ENCODE peak calls at places on chromosome 7, in ten cellular contexts. G is tibial nerve, X is HCT116, Z is suprapubic skin, O is stomach, N is uterus, H is ovary, D is sigmoid colon, W is esophagus squamous epithelium, J is H1. M is an unnamed sample. For H3K4me1, the result is how much of the 10 kb centered on the place peaks cover.

GRCh38 chr7:116364469-116364868 is 135.1 kb upstream of the CAV2 start:
- DNase-seq in G (no peak), X (no peak), Z (no peak), O (no peak), N (no peak), H (no peak), D (no peak), W (no peak), J (no peak), M (no peak)

GRCh38 chr7:98213874-98214810 is 2.9 kb downstream of the BHLHA15 start:
- DNase-seq in G (no peak), X (no peak), Z (peak), O (peak), N (peak), H (no peak), D (peak), W (no peak), J (no peak), M (no peak)

GRCh38 chr7:18866359-18867036 is 250.9 kb downstream of the TWIST1 start:
- DNase-seq in G (peak), X (peak), Z (peak), O (no peak), N (peak), H (peak), D (peak), W (no peak), J (no peak), M (peak)

GRCh38 chr7:82672078-82672477 is 228.5 kb upstream of the CACNA2D1 start:
- DNase-seq in G (no peak), X (no peak), Z (no peak), O (no peak), N (no peak), H (no peak), D (no peak), W (no peak), J (no peak), M (no peak)

GRCh38 chr7:20828947-20829346 is 42.3 kb upstream of the SP8 start:
- DNase-seq in G (no peak), X (no peak), Z (no peak), O (no peak), N (no peak), H (no peak), D (no peak), W (no peak), J (no peak), M (no peak)

GRCh38 chr7:81937091-81937490 is 167.2 kb upstream of the HGF start:
- DNase-seq in G (no peak), X (no peak), Z (no peak), O (no peak), N (no peak), H (no peak), D (no peak), W (no peak), J (no peak), M (no peak)

GRCh38 chr7:5143106-5143505 is 46.9 kb upstream of the WIPI2 start:
- DNase-seq in G (no peak), X (no peak), Z (no peak), O (no peak), N (no peak), H (no peak), D (no peak), W (no peak), J (no peak), M (no peak)

GRCh38 chr7:144629011-144629410 is 206.8 kb downstream of the TPK1 start:
- DNase-seq in G (no peak), X (no peak), Z (no peak), O (no peak), N (no peak), H (no peak), D (no peak), W (no peak), J (no peak), M (no peak)

GRCh38 chr7:45890902-45891461 is 2.7 kb downstream of the IGFBP1 start:
- DNase-seq in G (peak), X (peak), Z (no peak), O (no peak), N (no peak), H (no peak), D (no peak), W (no peak), J (no peak), M (no peak)

GRCh38 chr7:3064077-3064476 is 20.4 kb upstream of the CARD11 start:
- DNase-seq in G (no peak), X (no peak), Z (no peak), O (no peak), N (no peak), H (no peak), D (no peak), W (no peak), J (no peak), M (no peak)
- H3K4me1 ChIP-seq in G (under half), X (under half), Z (under half), O (under half), N (under half), H (under half), D (under half), W (under half), J (under half), M (under half)

GRCh38 chr7:148434887-148435286 is 155.7 kb upstream of the C7orf33 start:
- DNase-seq in G (no peak), X (no peak), Z (no peak), O (no peak), N (no peak), H (no peak), D (no peak), W (no peak), J (no peak), M (no peak)

GRCh38 chr7:148436135-148436534 is 154.4 kb upstream of the C7orf33 start:
- DNase-seq in G (no peak), X (no peak), Z (no peak), O (no peak), N (no peak), H (no peak), D (no peak), W (no peak), J (no peak), M (no peak)

GRCh38 chr7:148435715-148436114 is 154.9 kb upstream of the C7orf33 start:
- DNase-seq in G (no peak), X (no peak), Z (no peak), O (no peak), N (no peak), H (no peak), D (no peak), W (no peak), J (no peak), M (no peak)

GRCh38 chr7:148437043-148437442 is 153.5 kb upstream of the C7orf33 start:
- DNase-seq in G (no peak), X (no peak), Z (no peak), O (no peak), N (no peak), H (no peak), D (no peak), W (no peak), J (no peak), M (no peak)

GRCh38 chr7:148436571-148436970 is 154.0 kb upstream of the C7orf33 start:
- DNase-seq in G (no peak), X (no peak), Z (no peak), O (no peak), N (no peak), H (no peak), D (no peak), W (no peak), J (no peak), M (no peak)
- TF ChIP-seq POLR2A in G (no peak), X (no peak), Z (no peak), O (no peak), N (no peak), H (no peak), D (no peak), W (no peak), J (no peak), M (no peak)

DNA sequence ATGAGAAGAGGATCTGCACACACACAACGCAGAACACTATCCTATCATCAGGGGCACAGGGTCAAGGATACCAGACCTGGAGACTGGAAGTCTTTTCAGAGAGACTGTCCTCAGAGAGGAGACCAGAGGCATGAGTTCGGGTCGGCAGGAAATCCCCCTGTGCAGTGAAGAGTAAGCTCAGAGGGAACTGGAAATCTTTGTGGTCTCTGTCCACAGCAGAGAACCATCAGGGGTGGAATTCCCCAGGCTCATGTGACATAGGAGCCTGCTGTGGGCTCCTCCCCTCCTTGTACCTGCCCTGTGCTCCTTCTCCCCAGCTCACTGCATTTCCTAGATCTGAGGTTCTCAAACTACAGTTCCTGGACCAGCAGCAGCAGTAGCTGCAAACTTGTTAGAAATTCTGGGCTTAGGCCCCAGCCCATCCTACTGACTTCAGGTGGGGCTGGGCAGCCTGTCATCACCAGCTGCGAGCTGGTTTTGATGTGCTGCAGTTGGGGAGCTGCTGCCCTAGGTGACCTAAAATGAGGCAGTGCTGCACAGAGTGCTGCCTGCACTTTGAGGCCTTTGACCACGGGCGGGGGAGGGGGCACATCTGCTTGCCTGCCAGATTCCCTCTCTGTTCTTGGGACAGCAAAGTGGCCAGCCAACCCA is 2.4 kb downstream of the ZMIZ2 start:
- DNase-seq in G (no peak), X (no peak), Z (no peak), O (no peak), N (no peak), H (no peak), D (no peak), W (no peak), J (no peak), M (no peak)
- H3K4me1 ChIP-seq in G (under half), X (under half), Z (under half), O (half or more), N (under half), H (under half), D (under half), W (under half), J (under half), M (half or more)

GRCh38 chr7:47452295-47452694 is 129.6 kb downstream of the TNS3 start:
- DNase-seq in G (no peak), X (no peak), Z (no peak), O (no peak), N (no peak), H (no peak), D (no peak), W (no peak), J (no peak), M (no peak)

GRCh38 chr7:47454066-47454950 is 127.6 kb downstream of the TNS3 start:
- DNase-seq in G (no peak), X (no peak), Z (no peak), O (no peak), N (no peak), H (no peak), D (no peak), W (no peak), J (no peak), M (no peak)

GRCh38 chr7:47451851-47452205 is 130.1 kb downstream of the TNS3 start:
- DNase-seq in G (no peak), X (no peak), Z (no peak), O (no peak), N (no peak), H (no peak), D (no peak), W (no peak), J (no peak), M (no peak)

GRCh38 chr7:47452715-47453092 is 129.2 kb downstream of the TNS3 start:
- DNase-seq in G (no peak), X (no peak), Z (no peak), O (no peak), N (no peak), H (no peak), D (no peak), W (no peak), J (no peak), M (no peak)

GRCh38 chr7:47453093-47454056 is 128.5 kb downstream of the TNS3 start:
- DNase-seq in G (peak), X (no peak), Z (no peak), O (peak), N (peak), H (peak), D (peak), W (no peak), J (no peak), M (no peak)
- TF ChIP-seq POLR2A in G (no peak), X (no peak), Z (no peak), O (no peak), N (no peak), H (no peak), D (no peak), W (no peak), J (no peak), M (no peak)

GRCh38 chr7:2405201-2405600 is 1.8 kb downstream of the CHST12 start:
- DNase-seq in G (no peak), X (no peak), Z (no peak), O (no peak), N (no peak), H (no peak), D (no peak), W (no peak), J (no peak), M (no peak)

GRCh38 chr7:2405601-2406345 is 2.4 kb downstream of the CHST12 start:
- DNase-seq in G (no peak), X (no peak), Z (no peak), O (no peak), N (no peak), H (no peak), D (no peak), W (no peak), J (no peak), M (no peak)

GRCh38 chr7:2403718-2404648 is 572 bp downstream of the CHST12 start:
- DNase-seq in G (no peak), X (no peak), Z (no peak), O (peak), N (no peak), H (peak), D (peak), W (no peak), J (no peak), M (no peak)

GRCh38 chr7:2403014-2403717 is at the start of gene CHST12:
- DNase-seq in G (peak), X (peak), Z (peak), O (peak), N (peak), H (peak), D (peak), W (peak), J (peak), M (peak)

DNA sequence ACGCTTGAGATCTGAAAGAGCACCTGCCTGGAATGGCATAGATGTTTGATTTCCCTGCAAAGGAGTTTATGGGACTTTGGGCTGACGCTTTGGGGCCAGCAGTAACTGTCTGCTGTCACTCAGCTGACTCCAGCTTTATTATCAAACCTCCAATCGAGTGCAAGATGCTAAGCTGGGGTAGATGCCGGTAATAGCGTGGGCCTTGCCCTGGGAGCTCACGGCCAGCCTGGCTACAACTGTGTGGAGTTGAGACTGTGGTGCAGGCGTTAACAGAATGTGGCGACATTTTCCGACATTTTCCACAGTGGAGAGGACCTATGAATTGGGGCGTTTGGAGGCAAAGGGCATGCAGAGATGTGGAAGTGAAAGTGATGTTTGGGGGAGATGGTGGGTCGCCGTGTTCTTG is 1.3 kb downstream of the CHST12 start:
- DNase-seq in G (no peak), X (no peak), Z (no peak), O (no peak), N (no peak), H (no peak), D (no peak), W (no peak), J (no peak), M (no peak)
- H3K4me1 ChIP-seq in G (under half), X (under half), Z (half or more), O (half or more), N (under half), H (under half), D (under half), W (under half), J (under half), M (half or more)

GRCh38 chr7:36390199-36391090 is 783 bp downstream of the ANLN start:
- DNase-seq in G (no peak), X (peak), Z (no peak), O (peak), N (peak), H (peak), D (peak), W (peak), J (peak), M (no peak)

GRCh38 chr7:36387437-36388345 is 2.0 kb upstream of the ANLN start:
- DNase-seq in G (no peak), X (peak), Z (no peak), O (no peak), N (no peak), H (no peak), D (no peak), W (no peak), J (no peak), M (no peak)

GRCh38 chr7:36391436-36392198 is 2.0 kb downstream of the ANLN start:
- DNase-seq in G (no peak), X (no peak), Z (no peak), O (no peak), N (no peak), H (no peak), D (no peak), W (no peak), J (no peak), M (no peak)

GRCh38 chr7:36388423-36388822 is 1.2 kb upstream of the ANLN start:
- DNase-seq in G (no peak), X (no peak), Z (no peak), O (no peak), N (no peak), H (no peak), D (no peak), W (no peak), J (no peak), M (no peak)

DNA sequence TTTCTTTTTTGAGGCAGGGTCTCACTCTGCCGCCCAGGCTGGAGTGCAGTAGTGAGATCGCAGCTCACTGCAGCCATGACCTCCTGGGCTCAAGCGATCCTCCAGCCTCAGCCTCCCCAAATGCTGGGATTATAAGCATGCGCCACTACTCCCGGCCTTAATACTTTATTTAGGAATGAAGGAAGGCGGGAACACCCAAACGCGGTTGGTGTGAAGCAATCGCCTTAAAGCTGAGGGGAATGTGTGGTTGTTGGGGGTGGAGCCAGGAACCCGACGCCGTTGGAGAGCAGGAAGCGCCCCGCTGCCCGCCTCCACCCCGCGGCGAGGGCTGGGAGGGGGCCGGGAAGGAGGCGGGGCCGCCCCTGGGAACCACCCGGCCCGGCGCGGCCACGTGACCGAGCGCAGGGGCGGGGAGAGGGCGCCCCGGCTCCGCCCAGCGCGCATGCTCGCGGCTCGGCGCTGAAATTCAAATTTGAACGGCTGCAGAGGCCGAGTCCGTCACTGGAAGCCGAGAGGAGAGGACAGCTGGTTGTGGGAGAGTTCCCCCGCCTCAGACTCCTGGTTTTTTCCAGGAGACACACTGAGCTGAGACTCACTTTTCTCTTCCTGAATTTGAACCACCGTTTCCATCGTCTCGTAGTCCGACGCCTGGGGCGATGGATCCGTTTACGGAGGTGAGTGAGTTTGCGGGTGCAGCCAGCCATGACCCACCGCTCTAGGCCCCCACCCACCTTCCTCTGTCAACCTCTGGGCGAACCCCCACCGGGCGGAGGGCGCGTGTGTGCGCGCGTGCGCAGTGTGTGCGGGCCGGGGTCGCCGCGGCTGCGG is at the start of gene ANLN:
- DNase-seq in G (peak), X (peak), Z (peak), O (peak), N (peak), H (peak), D (peak), W (peak), J (peak), M (no peak)
- TF ChIP-seq POLR2A in G (peak), X (peak), Z (no peak), O (no peak), N (no peak), H (peak), D (no peak), W (no peak), J (no peak), M (no peak)

GRCh38 chr7:106053109-106053508 is 59.0 kb downstream of the SYPL1 start:
- DNase-seq in G (no peak), X (no peak), Z (no peak), O (no peak), N (no peak), H (no peak), D (peak), W (no peak), J (no peak), M (no peak)
- H3K4me1 ChIP-seq in G (under half), X (under half), Z (half or more), O (under half), N (under half), H (under half), D (under half), W (under half), J (under half), M (under half)

M was measured in vagina.